ENCODE peak calls at places on chromosomes 12 and 14, in ten cellular contexts. One of them, this sample, is unnamed.

GRCh38 chr14:64421166-64421565 is 33.0 kb downstream of the MTHFD1 start:
- DNase-seq in GM06990: no peak
- DNase-seq in fibroblast of the aortic adventitia: peak
- DNase-seq in breast epithelium: no peak
- DNase-seq in uterus: no peak
- DNase-seq in hepatocyte: no peak
- DNase-seq in heart right ventricle: no peak
- DNase-seq in IMR-90: peak
- DNase-seq in NT2/D1: no peak
- DNase-seq in upper lobe of right lung: no peak
- DNase-seq in this sample: no peak

GRCh38 chr12:108337235-108338223 is 1.6 kb downstream of the CMKLR1 start:
- DNase-seq in breast epithelium: no peak
- DNase-seq in fibroblast of the aortic adventitia: no peak
- DNase-seq in uterus: no peak
- DNase-seq in heart right ventricle: no peak
- DNase-seq in NT2/D1: peak
- DNase-seq in upper lobe of right lung: no peak
- DNase-seq in GM06990: peak
- DNase-seq in IMR-90: peak
- DNase-seq in hepatocyte: peak
- DNase-seq in this sample: peak

GRCh38 chr12:51393676-51394545 is 2.7 kb upstream of the GALNT6 start:
- DNase-seq in GM06990: peak
- DNase-seq in upper lobe of right lung: no peak
- DNase-seq in heart right ventricle: no peak
- DNase-seq in breast epithelium: no peak
- DNase-seq in uterus: no peak
- DNase-seq in IMR-90: peak
- DNase-seq in NT2/D1: no peak
- DNase-seq in fibroblast of the aortic adventitia: peak
- DNase-seq in hepatocyte: no peak
- DNase-seq in this sample: no peak

GRCh38 chr14:60965402-60965801 is 15.5 kb downstream of the TRMT5 start:
- DNase-seq in GM06990: no peak
- DNase-seq in uterus: no peak
- DNase-seq in NT2/D1: no peak
- DNase-seq in hepatocyte: peak
- DNase-seq in breast epithelium: no peak
- DNase-seq in fibroblast of the aortic adventitia: peak
- DNase-seq in IMR-90: peak
- DNase-seq in heart right ventricle: no peak
- DNase-seq in upper lobe of right lung: no peak
- DNase-seq in this sample: no peak

GRCh38 chr14:23018107-23018506 is 8.2 kb upstream of the C14orf93 start:
- DNase-seq in GM06990: no peak
- DNase-seq in hepatocyte: no peak
- DNase-seq in NT2/D1: no peak
- DNase-seq in fibroblast of the aortic adventitia: no peak
- DNase-seq in breast epithelium: no peak
- DNase-seq in upper lobe of right lung: no peak
- DNase-seq in uterus: no peak
- DNase-seq in IMR-90: no peak
- DNase-seq in heart right ventricle: no peak
- DNase-seq in this sample: no peak

GRCh38 chr12:32435921-32436710 is 36.8 kb downstream of the FGD4 start:
- DNase-seq in IMR-90: peak
- DNase-seq in breast epithelium: no peak
- DNase-seq in NT2/D1: no peak
- DNase-seq in upper lobe of right lung: no peak
- DNase-seq in uterus: no peak
- DNase-seq in heart right ventricle: no peak
- DNase-seq in hepatocyte: no peak
- DNase-seq in GM06990: no peak
- DNase-seq in fibroblast of the aortic adventitia: no peak
- DNase-seq in this sample: no peak

GRCh38 chr14:69005432-69006148 is 26.5 kb upstream of the ACTN1 start:
- DNase-seq in upper lobe of right lung: no peak
- DNase-seq in hepatocyte: peak
- DNase-seq in fibroblast of the aortic adventitia: peak
- DNase-seq in breast epithelium: peak
- DNase-seq in IMR-90: peak
- DNase-seq in heart right ventricle: peak
- DNase-seq in uterus: peak
- DNase-seq in GM06990: no peak
- DNase-seq in NT2/D1: peak
- DNase-seq in this sample: no peak

GRCh38 chr12:81564237-81564636 is 194.9 kb downstream of the PPFIA2 start:
- DNase-seq in NT2/D1: no peak
- DNase-seq in uterus: no peak
- DNase-seq in hepatocyte: no peak
- DNase-seq in GM06990: no peak
- DNase-seq in IMR-90: no peak
- DNase-seq in fibroblast of the aortic adventitia: no peak
- DNase-seq in breast epithelium: no peak
- DNase-seq in heart right ventricle: no peak
- DNase-seq in upper lobe of right lung: no peak
- DNase-seq in this sample: no peak

GRCh38 chr12:116595672-116596071 is 36.5 kb downstream of the MAP1LC3B2 start:
- DNase-seq in heart right ventricle: no peak
- DNase-seq in upper lobe of right lung: no peak
- DNase-seq in NT2/D1: no peak
- DNase-seq in breast epithelium: no peak
- DNase-seq in hepatocyte: no peak
- DNase-seq in GM06990: no peak
- DNase-seq in uterus: no peak
- DNase-seq in IMR-90: no peak
- DNase-seq in fibroblast of the aortic adventitia: no peak
- DNase-seq in this sample: no peak
- H3K4me3 ChIP-seq in heart right ventricle: no peak
- H3K4me3 ChIP-seq in upper lobe of right lung: no peak
- H3K4me3 ChIP-seq in NT2/D1: no peak
- H3K4me3 ChIP-seq in breast epithelium: no peak
- H3K4me3 ChIP-seq in hepatocyte: no peak
- H3K4me3 ChIP-seq in GM06990: no peak
- H3K4me3 ChIP-seq in uterus: no peak
- H3K4me3 ChIP-seq in IMR-90: no peak
- H3K4me3 ChIP-seq in fibroblast of the aortic adventitia: no peak
- H3K4me3 ChIP-seq in this sample: no peak

GRCh38 chr14:104993808-104994591 is 8.4 kb downstream of the CLBA1 start:
- DNase-seq in hepatocyte: no peak
- DNase-seq in GM06990: no peak
- DNase-seq in NT2/D1: no peak
- DNase-seq in IMR-90: no peak
- DNase-seq in breast epithelium: no peak
- DNase-seq in uterus: no peak
- DNase-seq in heart right ventricle: no peak
- DNase-seq in upper lobe of right lung: no peak
- DNase-seq in fibroblast of the aortic adventitia: no peak
- DNase-seq in this sample: no peak

GRCh38 chr14:104989951-104990303 is 4.3 kb downstream of the CLBA1 start:
- DNase-seq in GM06990: no peak
- DNase-seq in uterus: no peak
- DNase-seq in fibroblast of the aortic adventitia: no peak
- DNase-seq in hepatocyte: no peak
- DNase-seq in heart right ventricle: no peak
- DNase-seq in IMR-90: no peak
- DNase-seq in breast epithelium: no peak
- DNase-seq in upper lobe of right lung: no peak
- DNase-seq in NT2/D1: no peak
- DNase-seq in this sample: no peak

GRCh38 chr14:104993306-104993705 is 7.7 kb downstream of the CLBA1 start:
- DNase-seq in heart right ventricle: no peak
- DNase-seq in NT2/D1: no peak
- DNase-seq in GM06990: no peak
- DNase-seq in upper lobe of right lung: no peak
- DNase-seq in IMR-90: no peak
- DNase-seq in fibroblast of the aortic adventitia: no peak
- DNase-seq in uterus: no peak
- DNase-seq in hepatocyte: no peak
- DNase-seq in breast epithelium: no peak
- DNase-seq in this sample: no peak

GRCh38 chr14:104992501-104992900 is 6.9 kb downstream of the CLBA1 start:
- DNase-seq in uterus: no peak
- DNase-seq in heart right ventricle: no peak
- DNase-seq in upper lobe of right lung: no peak
- DNase-seq in IMR-90: no peak
- DNase-seq in hepatocyte: no peak
- DNase-seq in breast epithelium: no peak
- DNase-seq in GM06990: no peak
- DNase-seq in fibroblast of the aortic adventitia: no peak
- DNase-seq in NT2/D1: no peak
- DNase-seq in this sample: no peak

DNA sequence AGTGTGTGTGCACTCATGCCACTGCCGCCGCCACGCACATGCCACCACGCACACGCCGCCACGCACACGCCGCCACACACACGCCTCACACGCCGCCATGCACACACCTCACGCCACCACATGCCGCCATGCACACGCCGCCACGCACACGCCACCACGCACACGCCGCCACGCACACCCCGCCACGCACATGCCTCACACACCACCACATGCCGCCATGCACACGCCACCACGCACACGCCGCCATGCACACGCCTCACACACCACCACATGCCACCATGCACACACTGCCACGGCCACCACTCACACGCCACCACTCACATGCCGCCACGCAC is 6.3 kb downstream of the CLBA1 start:
- DNase-seq in fibroblast of the aortic adventitia: no peak
- DNase-seq in heart right ventricle: no peak
- DNase-seq in hepatocyte: no peak
- DNase-seq in GM06990: no peak
- DNase-seq in upper lobe of right lung: no peak
- DNase-seq in NT2/D1: no peak
- DNase-seq in breast epithelium: no peak
- DNase-seq in IMR-90: no peak
- DNase-seq in uterus: no peak
- DNase-seq in this sample: no peak
- H3K4me3 ChIP-seq in fibroblast of the aortic adventitia: no peak
- H3K4me3 ChIP-seq in heart right ventricle: no peak
- H3K4me3 ChIP-seq in hepatocyte: no peak
- H3K4me3 ChIP-seq in GM06990: no peak
- H3K4me3 ChIP-seq in upper lobe of right lung: no peak
- H3K4me3 ChIP-seq in NT2/D1: no peak
- H3K4me3 ChIP-seq in breast epithelium: no peak
- H3K4me3 ChIP-seq in IMR-90: no peak
- H3K4me3 ChIP-seq in uterus: no peak
- H3K4me3 ChIP-seq in this sample: no peak

DNA sequence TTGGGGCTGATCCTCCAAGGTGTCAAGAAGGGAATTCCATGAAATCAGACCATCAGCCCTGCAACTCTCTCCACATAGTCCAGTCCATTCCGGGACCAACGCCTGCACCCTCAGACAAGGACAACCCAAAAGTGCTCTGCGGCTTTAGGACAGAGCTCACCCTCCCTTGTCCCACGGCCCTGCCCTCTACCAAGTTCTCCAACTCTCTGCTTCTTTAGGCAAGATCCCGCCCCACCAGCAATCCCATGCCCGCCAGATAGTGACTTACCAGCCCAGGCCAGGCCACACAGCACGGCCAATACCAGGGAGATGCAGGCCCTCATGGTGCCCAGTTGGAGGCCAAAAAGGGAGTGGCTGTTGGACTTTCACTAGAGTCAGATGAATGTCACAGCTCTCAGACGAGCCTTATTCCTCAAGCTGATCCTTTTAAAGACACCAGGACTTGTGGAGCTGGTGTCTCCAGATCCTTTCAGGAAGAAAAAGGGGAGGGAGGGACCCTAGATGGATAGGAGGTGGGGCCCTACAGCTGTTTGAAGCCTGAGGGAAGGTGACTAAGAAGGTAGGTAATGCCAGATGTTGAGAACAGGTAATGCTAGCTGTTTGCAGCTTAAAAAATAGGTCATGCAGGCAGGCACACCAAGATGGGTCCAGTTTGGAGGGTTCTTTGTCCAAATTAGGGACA is at the start of gene ENDOU:
- DNase-seq in heart right ventricle: no peak
- DNase-seq in fibroblast of the aortic adventitia: no peak
- DNase-seq in uterus: no peak
- DNase-seq in breast epithelium: no peak
- DNase-seq in upper lobe of right lung: no peak
- DNase-seq in IMR-90: no peak
- DNase-seq in hepatocyte: no peak
- DNase-seq in GM06990: no peak
- DNase-seq in NT2/D1: no peak
- DNase-seq in this sample: no peak
- H3K4me3 ChIP-seq in heart right ventricle: no peak
- H3K4me3 ChIP-seq in fibroblast of the aortic adventitia: no peak
- H3K4me3 ChIP-seq in uterus: no peak
- H3K4me3 ChIP-seq in breast epithelium: no peak
- H3K4me3 ChIP-seq in upper lobe of right lung: no peak
- H3K4me3 ChIP-seq in IMR-90: no peak
- H3K4me3 ChIP-seq in hepatocyte: no peak
- H3K4me3 ChIP-seq in GM06990: no peak
- H3K4me3 ChIP-seq in NT2/D1: no peak
- H3K4me3 ChIP-seq in this sample: no peak

DNA sequence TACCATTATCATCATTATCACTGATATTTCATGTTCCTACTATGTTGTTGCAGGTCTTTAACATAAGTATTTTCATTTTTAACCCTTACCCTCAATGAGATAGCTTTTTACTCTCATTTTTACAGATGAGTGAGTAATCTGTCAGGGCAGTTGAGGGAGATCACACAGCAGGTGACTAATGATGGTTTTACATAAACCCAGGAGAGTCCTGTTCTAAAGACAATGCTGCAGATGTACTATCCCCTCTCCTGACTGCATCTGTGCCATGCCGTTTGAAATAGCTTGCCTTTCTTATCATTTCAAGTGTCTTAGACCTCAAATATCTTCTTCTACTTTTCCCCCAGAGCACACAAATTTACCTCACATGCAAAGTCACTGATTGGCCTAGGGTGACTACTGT is 1552.1 kb upstream of the SEL1L start:
- DNase-seq in upper lobe of right lung: no peak
- DNase-seq in NT2/D1: no peak
- DNase-seq in fibroblast of the aortic adventitia: no peak
- DNase-seq in uterus: no peak
- DNase-seq in hepatocyte: no peak
- DNase-seq in heart right ventricle: no peak
- DNase-seq in breast epithelium: no peak
- DNase-seq in GM06990: no peak
- DNase-seq in IMR-90: peak
- DNase-seq in this sample: no peak
- H3K4me3 ChIP-seq in upper lobe of right lung: no peak
- H3K4me3 ChIP-seq in NT2/D1: no peak
- H3K4me3 ChIP-seq in fibroblast of the aortic adventitia: no peak
- H3K4me3 ChIP-seq in uterus: no peak
- H3K4me3 ChIP-seq in hepatocyte: no peak
- H3K4me3 ChIP-seq in heart right ventricle: no peak
- H3K4me3 ChIP-seq in breast epithelium: no peak
- H3K4me3 ChIP-seq in GM06990: no peak
- H3K4me3 ChIP-seq in IMR-90: no peak
- H3K4me3 ChIP-seq in this sample: no peak

GRCh38 chr14:103520269-103520656 is 2.4 kb downstream of the CKB start:
- DNase-seq in fibroblast of the aortic adventitia: no peak
- DNase-seq in GM06990: peak
- DNase-seq in breast epithelium: no peak
- DNase-seq in NT2/D1: no peak
- DNase-seq in hepatocyte: peak
- DNase-seq in upper lobe of right lung: no peak
- DNase-seq in IMR-90: no peak
- DNase-seq in uterus: no peak
- DNase-seq in heart right ventricle: peak
- DNase-seq in this sample: no peak
- H3K4me3 ChIP-seq in fibroblast of the aortic adventitia: no peak
- H3K4me3 ChIP-seq in GM06990: peak
- H3K4me3 ChIP-seq in breast epithelium: peak
- H3K4me3 ChIP-seq in NT2/D1: peak
- H3K4me3 ChIP-seq in hepatocyte: peak
- H3K4me3 ChIP-seq in upper lobe of right lung: peak
- H3K4me3 ChIP-seq in IMR-90: no peak
- H3K4me3 ChIP-seq in uterus: no peak
- H3K4me3 ChIP-seq in heart right ventricle: no peak
- H3K4me3 ChIP-seq in this sample: peak

This sample was measured in Caco-2.